ENCODE peak calls at places on chromosomes 1 and 21, in eight cellular contexts. U, O, C, D, Y, N, V and E are unnamed samples.

GRCh38 chr1:43550598-43551246 is 20.0 kb downstream of the PTPRF start:
- DNase-seq in U (no peak), O (no peak), C (no peak), D (no peak), Y (no peak), N (no peak), V (no peak), E (no peak)

GRCh38 chr1:155379877-155380192 is 59.1 kb downstream of the RUSC1 start:
- DNase-seq in U (no peak), O (no peak), C (no peak), D (no peak), Y (no peak), N (no peak), V (no peak), E (no peak)

GRCh38 chr1:113811353-113811887 is 856 bp downstream of the RSBN1 start:
- DNase-seq in U (peak; percentile 22), O (peak; percentile 19), C (peak; percentile 9), D (peak; percentile 8), Y (peak; percentile 5), N (no peak), V (no peak), E (peak; percentile 25)

GRCh38 chr1:13956386-13956785 is 256.4 kb downstream of the PRDM2 start:
- DNase-seq in U (no peak), O (no peak), C (no peak), D (no peak), Y (no peak), N (no peak), V (no peak), E (no peak)

GRCh38 chr1:200351826-200352549 is 57.8 kb downstream of the ZNF281 start:
- DNase-seq in U (peak; percentile 98), O (no peak), C (no peak), D (no peak), Y (no peak), N (no peak), V (no peak), E (no peak)

GRCh38 chr1:200400556-200400955 is 9.3 kb downstream of the ZNF281 start:
- DNase-seq in U (no peak), O (no peak), C (no peak), D (no peak), Y (no peak), N (no peak), V (no peak), E (no peak)

GRCh38 chr1:3369437-3370076 is 84.9 kb upstream of the ARHGEF16 start:
- DNase-seq in U (peak; percentile 78), O (no peak), C (no peak), D (no peak), Y (no peak), N (no peak), V (no peak), E (no peak)

GRCh38 chr1:196180847-196181593 is 427.2 kb downstream of the KCNT2 start:
- DNase-seq in U (peak; percentile 98), O (no peak), C (no peak), D (peak; percentile 13), Y (peak; percentile 3), N (no peak), V (no peak), E (no peak)

GRCh38 chr21:27564684-27565280 is 597.9 kb upstream of the ADAMTS5 start:
- DNase-seq in U (peak; percentile 70), O (peak; percentile 36), C (no peak), D (no peak), Y (peak; percentile 7), N (peak; percentile 40), V (no peak), E (peak; percentile 6)

GRCh38 chr1:12005488-12006166 is 13.7 kb upstream of the MIIP start:
- DNase-seq in U (no peak), O (no peak), C (no peak), D (no peak), Y (no peak), N (no peak), V (no peak), E (peak; percentile 97)

GRCh38 chr1:9315411-9316079 is 22.9 kb downstream of the SPSB1 start:
- DNase-seq in U (peak; percentile 91), O (no peak), C (no peak), D (no peak), Y (no peak), N (no peak), V (peak; percentile 31), E (no peak)

GRCh38 chr1:211736351-211736915 is 61.0 kb upstream of the NEK2 start:
- DNase-seq in U (no peak), O (no peak), C (no peak), D (no peak), Y (no peak), N (no peak), V (no peak), E (no peak)

GRCh38 chr1:166165661-166166399 is 971 bp downstream of the FAM78B start:
- DNase-seq in U (no peak), O (peak; percentile 46), C (no peak), D (no peak), Y (no peak), N (peak; percentile 19), V (no peak), E (no peak)

GRCh38 chr1:27598288-27598687 is 5.7 kb downstream of the AHDC1 start:
- DNase-seq in U (no peak), O (peak; percentile 74), C (no peak), D (no peak), Y (no peak), N (peak; percentile 58), V (no peak), E (no peak)

GRCh38 chr1:66788231-66788939 is 12.7 kb downstream of the INSL5 start:
- DNase-seq in U (no peak), O (no peak), C (no peak), D (no peak), Y (no peak), N (no peak), V (no peak), E (no peak)

GRCh38 chr1:182700351-182700709 is 15.9 kb upstream of the RGS8 start:
- DNase-seq in U (no peak), O (no peak), C (no peak), D (no peak), Y (no peak), N (no peak), V (no peak), E (no peak)

GRCh38 chr1:182704677-182705076 is 20.3 kb upstream of the RGS8 start:
- DNase-seq in U (no peak), O (no peak), C (no peak), D (no peak), Y (no peak), N (no peak), V (no peak), E (no peak)

GRCh38 chr1:182707116-182707515 is 22.7 kb upstream of the RGS8 start:
- DNase-seq in U (no peak), O (no peak), C (no peak), D (no peak), Y (no peak), N (no peak), V (no peak), E (no peak)

GRCh38 chr1:182702826-182703524 is 18.6 kb upstream of the RGS8 start:
- DNase-seq in U (no peak), O (peak; percentile 58), C (no peak), D (no peak), Y (no peak), N (no peak), V (no peak), E (no peak)

GRCh38 chr1:182703539-182703938 is 19.2 kb upstream of the RGS8 start:
- DNase-seq in U (no peak), O (peak; percentile 58), C (no peak), D (no peak), Y (no peak), N (no peak), V (no peak), E (no peak)
- TF ChIP-seq USF2 in U (no peak), O (no peak), C (no peak), D (no peak), Y (no peak), N (no peak), V (no peak), E (no peak)

GRCh38 chr1:98030483-98030882 is 109.6 kb upstream of the DPYD start:
- DNase-seq in U (peak; percentile 87), O (no peak), C (no peak), D (no peak), Y (no peak), N (no peak), V (no peak), E (no peak)
- TF ChIP-seq USF2 in U (no peak), O (no peak), C (no peak), D (no peak), Y (no peak), N (no peak), V (no peak), E (no peak)

DNA sequence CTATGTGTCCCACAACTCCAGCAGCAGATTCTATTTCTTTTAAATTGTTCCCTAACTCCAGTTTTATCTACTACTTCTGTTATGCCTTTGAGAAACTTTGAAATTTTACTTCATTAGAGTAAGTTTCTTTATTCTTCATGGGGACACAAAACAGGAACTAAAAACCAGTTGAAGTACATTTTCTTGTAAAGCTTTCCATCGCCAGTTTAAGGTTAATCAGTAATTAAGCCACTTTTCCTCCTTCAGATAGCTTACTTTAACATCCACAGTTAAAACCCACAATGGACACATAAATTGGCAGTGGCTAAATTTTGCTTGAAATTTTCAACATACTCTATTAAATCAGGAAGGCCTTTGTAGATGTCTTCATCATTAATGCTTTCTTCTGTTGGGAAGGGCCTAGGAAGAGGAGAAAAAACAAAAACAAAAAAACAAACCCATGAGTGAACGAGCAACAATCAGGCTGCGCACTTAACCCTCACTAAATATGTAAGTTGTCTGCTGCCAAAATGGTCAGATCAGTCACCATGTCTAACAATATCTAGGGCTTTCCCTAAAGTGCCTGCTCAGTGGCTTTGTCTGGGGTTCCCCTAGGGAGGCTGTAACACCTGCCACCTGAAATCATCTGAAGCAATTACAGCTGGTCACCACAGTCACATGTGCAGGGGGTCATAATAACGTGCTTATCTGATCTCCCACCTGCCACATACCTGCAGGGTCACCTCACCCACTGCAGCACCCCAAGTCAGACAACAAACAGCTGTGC is 187.9 kb downstream of the VAV3 start:
- DNase-seq in U (no peak), O (no peak), C (no peak), D (no peak), Y (no peak), N (no peak), V (peak; percentile 64), E (no peak)
- TF ChIP-seq USF2 in U (no peak), O (no peak), C (no peak), D (no peak), Y (no peak), N (no peak), V (peak; percentile 44), E (no peak)

DNA sequence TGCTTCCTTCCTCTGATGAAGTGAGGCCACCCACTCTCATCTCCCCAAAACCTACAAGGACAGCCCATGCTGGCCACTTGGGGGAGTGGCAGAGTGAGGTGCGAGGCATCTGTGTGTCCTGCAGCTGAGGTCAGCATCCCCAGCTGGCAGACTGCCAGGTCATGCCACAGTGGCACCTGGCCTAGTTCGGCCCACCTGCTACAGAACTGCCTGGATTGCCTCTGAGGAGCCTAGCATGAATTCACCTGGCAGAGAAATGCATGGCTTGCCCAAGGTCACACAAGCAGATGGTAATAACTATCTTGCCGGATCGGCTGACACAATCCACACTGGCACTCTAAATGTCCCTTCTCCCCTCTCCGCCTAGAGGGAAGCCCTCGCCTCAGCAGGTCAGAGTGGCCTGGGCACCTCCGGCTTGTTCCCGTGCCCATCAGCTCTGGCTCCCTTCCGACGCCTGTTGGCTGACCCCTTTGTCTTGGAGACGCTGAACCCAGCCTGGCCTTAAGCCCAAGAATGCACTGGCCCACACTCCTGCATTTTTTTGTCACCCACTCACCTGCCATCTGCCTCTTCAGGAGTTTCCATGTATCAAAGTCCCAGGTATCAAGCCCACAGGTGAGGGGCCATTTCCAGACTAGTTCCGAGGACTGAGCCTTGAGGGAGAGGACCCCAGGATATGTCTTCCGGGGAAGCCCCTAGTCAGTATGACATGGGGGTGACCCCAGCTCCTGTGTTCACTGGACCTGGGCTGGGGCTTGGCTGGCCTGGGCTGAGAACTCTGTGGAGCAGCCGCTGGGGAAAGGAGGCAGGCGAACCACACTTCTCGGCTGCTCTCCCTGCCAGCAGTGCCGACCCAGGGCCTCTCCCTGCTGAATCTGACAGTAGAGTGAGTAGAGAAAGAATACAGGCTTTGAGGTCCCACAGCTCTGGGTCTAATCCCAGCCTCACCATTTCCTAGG is 21.7 kb downstream of the ECE1 start:
- DNase-seq in U (no peak), O (no peak), C (no peak), D (no peak), Y (no peak), N (no peak), V (no peak), E (no peak)
- TF ChIP-seq USF2 in U (no peak), O (no peak), C (no peak), D (no peak), Y (no peak), N (no peak), V (no peak), E (no peak)